ENCODE peak calls at places on chromosomes 4 and X, in ten cellular contexts. L is Right ventricle myocardium superior, B is foreskin fibroblast, U is mucosa of descending colon, Z is ureter, D is AG04450, T is natural killer cell, X is prostate gland, W is HFF-Myc, C is transverse colon. K is an unnamed sample.

GRCh38 chr4:169335331-169335730 is 64.6 kb upstream of the SH3RF1 start:
- DNase-seq in D (no peak), Z (no peak), B (no peak), C (no peak), U (no peak), T (no peak), W (no peak), X (peak; percentile 20), L (no peak), K (no peak)

GRCh38 chr4:188372051-188372450 is 232.8 kb downstream of the TRIML1 start:
- DNase-seq in X (no peak), T (no peak), L (no peak), W (peak; percentile 1), D (peak; percentile 7), C (no peak), Z (no peak), B (peak; percentile 5), U (no peak), K (no peak)

GRCh38 chr4:182022899-182023298 is 220.3 kb upstream of the TENM3 start:
- DNase-seq in Z (no peak), U (no peak), B (no peak), L (no peak), W (no peak), D (no peak), C (no peak), T (no peak), X (no peak), K (no peak)

GRCh38 chr4:78439328-78439727 is 112.2 kb upstream of the ANXA3 start:
- DNase-seq in U (no peak), C (no peak), Z (no peak), W (no peak), D (no peak), B (no peak), T (no peak), X (no peak), L (no peak), K (no peak)

GRCh38 chrX:42422961-42423360 is 355.0 kb downstream of the PPP1R2C start:
- DNase-seq in T (no peak), L (no peak), C (no peak), U (no peak), Z (no peak), D (no peak), B (no peak), W (no peak), X (no peak), K (no peak)

GRCh38 chr4:10105920-10106319 is 10.7 kb downstream of the WDR1 start:
- DNase-seq in B (no peak), U (peak; percentile 4), D (no peak), C (no peak), X (no peak), T (no peak), W (no peak), L (no peak), Z (no peak), K (no peak)

GRCh38 chr4:40525811-40526598 is 103.7 kb downstream of the RBM47 start:
- DNase-seq in U (no peak), D (peak; percentile 45), Z (no peak), W (no peak), T (no peak), L (no peak), X (peak; percentile 54), B (peak; percentile 48), C (no peak), K (no peak)

GRCh38 chr4:53371843-53372521 is 5.5 kb upstream of the FIP1L1 start:
- DNase-seq in L (no peak), Z (no peak), D (no peak), W (no peak), C (no peak), B (no peak), X (no peak), T (no peak), U (no peak), K (no peak)

GRCh38 chr4:19455196-19455595 is 796.5 kb upstream of the SLIT2 start:
- DNase-seq in Z (no peak), B (no peak), U (no peak), D (no peak), L (no peak), X (no peak), C (no peak), W (no peak), T (no peak), K (no peak)

GRCh38 chrX:77431227-77431626 is 16.0 kb upstream of the FGF16 start:
- DNase-seq in X (no peak), Z (no peak), C (no peak), D (no peak), W (peak; percentile 27), U (no peak), L (peak; percentile 39), B (peak; percentile 78), T (no peak), K (peak; percentile 43)

GRCh38 chrX:153770606-153771175 is 6.6 kb downstream of the PLXNB3 start:
- DNase-seq in L (peak; percentile 8), B (no peak), X (no peak), D (no peak), T (no peak), U (no peak), W (no peak), Z (no peak), C (peak; percentile 4), K (no peak)

GRCh38 chr4:41963105-41963504 is 18.5 kb upstream of the DCAF4L1 start:
- DNase-seq in C (no peak), U (no peak), W (no peak), T (no peak), Z (no peak), B (peak; percentile 6), D (no peak), L (no peak), X (no peak), K (peak; percentile 37)

GRCh38 chr4:119010909-119011606 is 122.4 kb downstream of the SYNPO2 start:
- DNase-seq in L (peak; percentile 46), C (no peak), T (no peak), B (no peak), Z (no peak), U (no peak), D (no peak), X (no peak), W (no peak), K (no peak)

GRCh38 chrX:149510386-149510785 is 5.3 kb upstream of the IDS start:
- DNase-seq in D (no peak), X (no peak), Z (no peak), W (no peak), C (no peak), T (no peak), B (no peak), L (no peak), U (no peak), K (no peak)

GRCh38 chrX:21905209-21905735 is 35.2 kb upstream of the SMS start:
- DNase-seq in U (no peak), X (no peak), C (no peak), T (no peak), W (no peak), Z (no peak), D (no peak), B (no peak), L (no peak), K (no peak)

GRCh38 chr4:170102426-170102825 is 12.7 kb upstream of the AADAT start:
- DNase-seq in X (no peak), B (no peak), W (no peak), Z (no peak), L (no peak), D (no peak), U (no peak), T (no peak), C (no peak), K (no peak)

GRCh38 chr4:112704991-112705845 is 68.3 kb downstream of the LARP7 start:
- DNase-seq in C (peak; percentile 13), T (no peak), B (peak; percentile 59), X (peak; percentile 7), W (no peak), D (peak; percentile 6), Z (no peak), U (no peak), L (peak; percentile 72), K (no peak)

GRCh38 chr4:85084371-85085170 is 118.1 kb upstream of the WDFY3 start:
- DNase-seq in D (peak; percentile 42), W (peak; percentile 25), C (no peak), T (no peak), B (peak; percentile 59), U (no peak), L (no peak), X (peak; percentile 45), Z (peak; percentile 44), K (peak; percentile 74)

GRCh38 chr4:36020351-36020750 is 224.0 kb downstream of the ARAP2 start:
- DNase-seq in W (no peak), T (no peak), B (no peak), X (no peak), C (no peak), U (no peak), L (no peak), D (no peak), Z (no peak), K (no peak)

K was measured in Jurkat, Clone E6-1.